ENCODE peak calls at places on chromosomes 4 and X, in five cellular contexts. U, Q, W, S and P are unnamed samples.

GRCh38 chrX:31969714-31970113 is 897.9 kb upstream of the FTHL17 start:
- DNase-seq in W (no peak), S (no peak), Q (no peak), U (no peak), P (no peak)

GRCh38 chrX:928606-929005 is 283.8 kb downstream of the CRLF2 start:
- DNase-seq in S (no peak), Q (no peak), W (no peak), U (no peak), P (peak)

GRCh38 chrX:11329016-11329415 is 35.8 kb downstream of the AMELX start:
- DNase-seq in W (no peak), Q (no peak), S (no peak), U (no peak), P (no peak)

GRCh38 chrX:122046815-122047214 is 999.4 kb downstream of the GLUD2 start:
- DNase-seq in Q (no peak), S (no peak), U (no peak), W (no peak), P (no peak)

GRCh38 chr4:13891544-13891939 is 264.0 kb upstream of the BOD1L1 start:
- DNase-seq in Q (no peak), U (no peak), S (no peak), W (no peak), P (no peak)

GRCh38 chr4:55707507-55707906 is 71.4 kb upstream of the NMU start:
- DNase-seq in W (no peak), S (no peak), U (no peak), Q (no peak), P (no peak)

GRCh38 chr4:120683902-120684540 is 238.5 kb downstream of the PRDM5 start:
- DNase-seq in U (no peak), S (no peak), W (no peak), Q (no peak), P (no peak)

GRCh38 chrX:125651426-125651825 is 331.8 kb downstream of the TEX13C start:
- DNase-seq in Q (no peak), W (no peak), S (no peak), U (no peak), P (no peak)

GRCh38 chr4:144754562-144755410 is 108.8 kb downstream of the HHIP start:
- DNase-seq in U (no peak), S (no peak), Q (no peak), W (no peak), P (no peak)

GRCh38 chr4:48910511-48910910 is 3.9 kb upstream of the OCIAD2 start:
- DNase-seq in S (no peak), U (no peak), Q (no peak), W (no peak), P (no peak)

GRCh38 chr4:148982200-148982599 is 540.0 kb upstream of the NR3C2 start:
- DNase-seq in U (no peak), Q (no peak), W (no peak), S (no peak), P (no peak)

GRCh38 chrX:110284159-110284558 is 33.7 kb downstream of the AMMECR1 start:
- DNase-seq in W (no peak), S (no peak), U (no peak), Q (no peak), P (no peak)

GRCh38 chr4:72136429-72136828 is 104.6 kb downstream of the NPFFR2 start:
- DNase-seq in U (no peak), Q (no peak), S (no peak), W (no peak), P (no peak)

GRCh38 chr4:145387079-145387478 is 94.6 kb upstream of the SMAD1 start:
- DNase-seq in Q (no peak), S (no peak), U (no peak), W (no peak), P (no peak)

GRCh38 chrX:134929813-134930212 is 61.0 kb upstream of the SMIM10 start:
- DNase-seq in S (no peak), U (no peak), Q (no peak), W (no peak), P (no peak)

GRCh38 chrX:107565005-107565404 is 63.3 kb upstream of the PRPS1 start:
- DNase-seq in W (no peak), U (no peak), Q (no peak), S (no peak), P (no peak)

GRCh38 chr4:40563401-40563800 is 66.3 kb downstream of the RBM47 start:
- DNase-seq in U (no peak), S (no peak), Q (peak), W (no peak), P (peak)

GRCh38 chrX:12013220-12013619 is 125.1 kb upstream of the FRMPD4 start:
- DNase-seq in S (no peak), Q (no peak), U (no peak), W (no peak), P (no peak)

GRCh38 chr4:11451720-11452119 is 23.0 kb upstream of the HS3ST1 start:
- DNase-seq in Q (no peak), U (no peak), S (no peak), W (no peak), P (no peak)

GRCh38 chr4:15104825-15105224 is 102.5 kb downstream of the CPEB2 start:
- DNase-seq in W (no peak), S (no peak), Q (no peak), U (no peak), P (no peak)

GRCh38 chr4:38672247-38673071 is 8.5 kb downstream of the KLF3 start:
- DNase-seq in W (no peak), Q (peak), S (peak), U (peak), P (no peak)

GRCh38 chrX:38805294-38806053 is 4.2 kb downstream of the MID1IP1 start:
- DNase-seq in W (no peak), U (peak), Q (peak), S (peak), P (peak)

GRCh38 chr4:7620086-7620813 is 185.5 kb upstream of the PSAPL1 start:
- DNase-seq in U (no peak), Q (no peak), S (no peak), W (no peak), P (no peak)

GRCh38 chr4:186743261-186743660 is 19.6 kb upstream of the FAT1 start:
- DNase-seq in S (no peak), U (no peak), Q (no peak), W (no peak), P (no peak)

GRCh38 chr4:189069782-189070181 is 870.9 kb upstream of the FRG1 start:
- DNase-seq in U (no peak), Q (no peak), W (no peak), S (no peak), P (no peak)

GRCh38 chr4:3834186-3834920 is 68.2 kb downstream of the ADRA2C start:
- DNase-seq in W (no peak), U (no peak), Q (no peak), S (no peak), P (no peak)

GRCh38 chrX:73903941-73904340 is 340.9 kb downstream of the CHIC1 start:
- DNase-seq in Q (no peak), S (no peak), U (no peak), W (no peak), P (no peak)

GRCh38 chr4:102599887-102600286 is 98.7 kb downstream of the NFKB1 start:
- DNase-seq in W (no peak), S (no peak), Q (no peak), U (no peak), P (no peak)

GRCh38 chr4:165301833-165302232 is 25.6 kb upstream of the MSMO1 start:
- DNase-seq in W (no peak), U (no peak), S (no peak), Q (no peak), P (no peak)

GRCh38 chr4:165299399-165300060 is 27.9 kb upstream of the MSMO1 start:
- DNase-seq in W (no peak), Q (no peak), S (no peak), U (no peak), P (peak)

GRCh38 chr4:165308174-165308573 is 19.3 kb upstream of the MSMO1 start:
- DNase-seq in Q (no peak), S (no peak), U (no peak), W (no peak), P (no peak)

GRCh38 chr4:165297626-165298025 is 29.8 kb upstream of the MSMO1 start:
- DNase-seq in W (no peak), Q (no peak), U (no peak), S (no peak), P (no peak)

GRCh38 chr4:165302658-165303057 is 24.8 kb upstream of the MSMO1 start:
- DNase-seq in U (no peak), W (no peak), S (no peak), Q (no peak), P (no peak)
- TF ChIP-seq REST in U (no peak), W (no peak), S (no peak), Q (no peak), P (no peak)

GRCh38 chr4:26996745-26997144 is 136.1 kb downstream of the STIM2 start:
- DNase-seq in U (no peak), W (no peak), Q (no peak), S (no peak), P (no peak)
- TF ChIP-seq CTCF in U (no peak), W (no peak), Q (no peak), S (no peak), P (no peak)

GRCh38 chrX:49995021-49995731 is 72.8 kb downstream of the CLCN5 start:
- DNase-seq in W (no peak), U (no peak), S (no peak), Q (peak), P (no peak)
- TF ChIP-seq GABPA in W (no peak), U (no peak), S (no peak), Q (no peak), P (no peak)

GRCh38 chr4:153622093-153622492 is 62.0 kb upstream of the TLR2 start:
- DNase-seq in U (no peak), W (no peak), Q (no peak), S (no peak), P (no peak)

GRCh38 chr4:153619811-153620210 is 64.3 kb upstream of the TLR2 start:
- DNase-seq in W (no peak), S (no peak), U (no peak), Q (no peak), P (no peak)

GRCh38 chr4:153622778-153623240 is 61.3 kb upstream of the TLR2 start:
- DNase-seq in W (no peak), Q (no peak), U (no peak), S (no peak), P (no peak)

GRCh38 chr4:153618831-153619230 is 65.2 kb upstream of the TLR2 start:
- DNase-seq in Q (no peak), W (no peak), S (no peak), U (no peak), P (no peak)

GRCh38 chr4:153620352-153620751 is 63.7 kb upstream of the TLR2 start:
- DNase-seq in U (no peak), S (no peak), W (no peak), Q (no peak), P (no peak)
- TF ChIP-seq REST in U (no peak), S (no peak), W (no peak), Q (no peak), P (no peak)

GRCh38 chrX:15601932-15602331 is 1.2 kb upstream of the ACE2 start:
- DNase-seq in W (no peak), Q (peak), U (no peak), S (no peak), P (no peak)

GRCh38 chrX:15607067-15607466 is 6.3 kb upstream of the ACE2 start:
- DNase-seq in W (no peak), Q (no peak), S (no peak), U (no peak), P (no peak)

GRCh38 chrX:15606064-15606590 is 5.4 kb upstream of the ACE2 start:
- DNase-seq in Q (no peak), W (no peak), S (no peak), U (no peak), P (no peak)

GRCh38 chrX:15602761-15603160 is 2.0 kb upstream of the ACE2 start:
- DNase-seq in S (no peak), Q (no peak), U (no peak), W (no peak), P (no peak)

DNA sequence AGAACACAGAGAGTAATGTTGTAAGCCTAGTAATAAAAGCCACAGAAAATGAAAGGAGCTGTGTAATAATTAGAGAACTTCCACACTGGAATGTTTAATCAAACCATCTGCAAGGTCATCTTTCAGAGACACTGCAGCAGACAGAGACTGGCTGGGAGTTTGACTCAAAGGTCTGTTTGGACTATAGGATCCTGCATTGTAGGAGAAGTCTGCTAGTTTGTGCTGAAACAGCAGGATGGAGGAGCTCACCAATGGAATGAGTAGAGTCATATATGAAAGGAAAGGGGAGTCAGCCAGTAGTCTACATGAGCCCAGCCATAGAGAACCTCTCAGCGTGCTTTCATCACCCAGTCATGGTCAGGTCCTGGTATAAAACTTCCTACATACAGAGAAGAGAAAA is 4.5 kb upstream of the ACE2 start:
- DNase-seq in Q (peak), S (no peak), U (no peak), W (no peak), P (no peak)
- TF ChIP-seq CTCF in Q (no peak), S (no peak), U (no peak), W (no peak), P (no peak)

GRCh38 chrX:34809096-34809495 is 133.5 kb upstream of the FAM47B start:
- DNase-seq in W (no peak), Q (no peak), S (no peak), U (no peak), P (no peak)

GRCh38 chrX:34810364-34810763 is 132.2 kb upstream of the FAM47B start:
- DNase-seq in U (no peak), S (no peak), Q (no peak), W (no peak), P (no peak)

GRCh38 chrX:34810911-34811310 is 131.7 kb upstream of the FAM47B start:
- DNase-seq in Q (no peak), W (no peak), S (no peak), U (no peak), P (no peak)

DNA sequence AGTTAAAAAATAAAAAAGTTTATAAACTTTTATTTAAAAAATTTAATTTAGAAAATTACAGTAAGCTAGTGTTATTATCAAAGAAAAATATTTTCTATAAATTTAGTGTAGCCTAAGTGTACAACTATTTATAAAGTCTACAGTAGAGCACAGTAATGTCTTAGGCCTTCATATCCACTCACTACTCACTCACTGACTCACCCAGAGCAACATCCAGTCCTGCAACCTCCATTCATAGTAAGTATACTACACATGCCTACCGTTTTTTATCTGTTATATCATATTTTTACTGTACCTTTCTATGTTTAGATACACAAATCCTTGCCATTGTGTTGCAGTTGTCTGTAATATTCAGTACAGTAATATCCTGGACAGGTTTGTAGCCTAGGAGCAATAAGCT is 129.0 kb upstream of the FAM47B start:
- DNase-seq in U (no peak), Q (no peak), S (no peak), W (no peak), P (no peak)
- TF ChIP-seq GABPA in U (no peak), Q (no peak), S (no peak), W (no peak), P (no peak)

GRCh38 chr4:133136833-133137232 is 12.3 kb upstream of the PCDH10 start:
- DNase-seq in U (no peak), S (no peak), W (no peak), Q (no peak), P (no peak)
- TF ChIP-seq REST in U (no peak), S (no peak), W (no peak), Q (no peak), P (no peak)